ENCODE peak calls at places on chromosomes 7 and 10, in seven cellular contexts. M, O, K, Y, N, J and Q are unnamed samples.

GRCh38 chr10:119030421-119031250 is 1.1 kb downstream of the NANOS1 start:
- DNase-seq in M (peak; percentile 74), O (no peak), K (no peak), Y (no peak), N (peak; percentile 60), J (peak; percentile 38), Q (no peak)

GRCh38 chr7:155371884-155372781 is 74.5 kb downstream of the INSIG1 start:
- DNase-seq in M (peak; percentile 29), O (no peak), K (no peak), Y (peak; percentile 75), N (no peak), J (no peak), Q (no peak)

GRCh38 chr10:109456566-109457361 is 466.5 kb downstream of the XPNPEP1 start:
- DNase-seq in M (no peak), O (no peak), K (no peak), Y (no peak), N (no peak), J (no peak), Q (no peak)

GRCh38 chr7:665751-666453 is 60.6 kb upstream of the DNAAF5 start:
- DNase-seq in M (no peak), O (peak; percentile 59), K (peak; percentile 86), Y (no peak), N (no peak), J (no peak), Q (no peak)

GRCh38 chr7:2952316-2952715 is 91.4 kb downstream of the CARD11 start:
- DNase-seq in M (no peak), O (no peak), K (peak; percentile 56), Y (no peak), N (no peak), J (peak; percentile 20), Q (no peak)

GRCh38 chr7:127907638-127908040 is 123.6 kb downstream of the LRRC4 start:
- DNase-seq in M (no peak), O (no peak), K (no peak), Y (no peak), N (no peak), J (no peak), Q (no peak)

GRCh38 chr7:85237721-85238120 is 50.9 kb upstream of the SEMA3D start:
- DNase-seq in M (no peak), O (no peak), K (no peak), Y (no peak), N (no peak), J (no peak), Q (no peak)

GRCh38 chr10:124460144-124460543 is 1.5 kb upstream of the LHPP start:
- DNase-seq in M (no peak), O (no peak), K (no peak), Y (no peak), N (no peak), J (no peak), Q (no peak)

GRCh38 chr7:47950714-47951113 is 2.4 kb upstream of the PKD1L1 start:
- DNase-seq in M (no peak), O (no peak), K (no peak), Y (no peak), N (peak; percentile 71), J (peak; percentile 42), Q (no peak)

GRCh38 chr7:99616359-99617186 is at the start of gene ZSCAN25:
- DNase-seq in M (peak; percentile 97), O (peak; percentile 83), K (peak; percentile 92), Y (peak; percentile 91), N (peak; percentile 93), J (peak; percentile 94), Q (peak; percentile 79)

GRCh38 chr10:618229-618989 is 71.1 kb downstream of the DIP2C start:
- DNase-seq in M (no peak), O (no peak), K (no peak), Y (no peak), N (no peak), J (no peak), Q (no peak)

GRCh38 chr7:138092486-138093028 is 16.3 kb downstream of the AKR1D1 start:
- DNase-seq in M (no peak), O (no peak), K (no peak), Y (no peak), N (no peak), J (no peak), Q (no peak)

GRCh38 chr7:66535414-66536329 is 93.0 kb upstream of the KCTD7 start:
- DNase-seq in M (no peak), O (peak; percentile 62), K (no peak), Y (no peak), N (no peak), J (no peak), Q (no peak)
- TF ChIP-seq EP300 in M (no peak), O (no peak), K (no peak), Y (no peak), N (no peak), J (no peak), Q (no peak)

GRCh38 chr7:105102557-105103352 is 88.8 kb downstream of the KMT2E start:
- DNase-seq in M (no peak), O (no peak), K (no peak), Y (no peak), N (no peak), J (no peak), Q (no peak)

GRCh38 chr7:105107458-105107857 is 93.5 kb downstream of the KMT2E start:
- DNase-seq in M (no peak), O (no peak), K (no peak), Y (no peak), N (no peak), J (no peak), Q (no peak)

GRCh38 chr7:105101864-105102263 is 87.9 kb downstream of the KMT2E start:
- DNase-seq in M (no peak), O (no peak), K (no peak), Y (no peak), N (no peak), J (no peak), Q (no peak)

GRCh38 chr7:105106473-105106872 is 92.5 kb downstream of the KMT2E start:
- DNase-seq in M (no peak), O (no peak), K (no peak), Y (no peak), N (no peak), J (no peak), Q (no peak)
- TF ChIP-seq EP300 in M (no peak), O (no peak), K (no peak), Y (no peak), N (no peak), J (no peak), Q (no peak)

DNA sequence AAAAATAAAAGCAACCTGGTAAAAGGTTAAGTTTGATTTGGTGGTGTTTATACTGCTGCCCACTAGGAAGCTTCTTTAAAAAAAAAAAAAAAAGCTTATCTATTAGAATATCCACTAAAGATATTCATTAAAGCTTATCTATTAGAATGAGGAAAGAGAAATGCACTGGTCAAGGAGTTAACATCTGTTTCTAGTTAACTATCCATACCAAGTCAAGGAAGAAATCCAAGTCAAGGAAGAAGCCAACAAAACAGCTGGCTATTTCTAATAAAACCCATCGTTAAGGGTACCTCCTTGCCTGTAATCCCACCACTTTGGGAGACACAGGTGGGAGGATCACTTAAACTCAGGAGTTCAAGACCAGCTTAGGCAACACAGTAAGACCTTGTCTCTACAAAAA is 82.6 kb downstream of the JMJD1C start:
- DNase-seq in M (no peak), O (no peak), K (no peak), Y (no peak), N (no peak), J (no peak), Q (no peak)
- TF ChIP-seq EP300 in M (no peak), O (no peak), K (no peak), Y (no peak), N (no peak), J (no peak), Q (no peak)

GRCh38 chr10:73814896-73815718 is 3.7 kb upstream of the NDST2 start:
- DNase-seq in M (peak; percentile 62), O (no peak), K (no peak), Y (no peak), N (no peak), J (no peak), Q (no peak)

GRCh38 chr10:73814276-73814895 is 3.0 kb upstream of the NDST2 start:
- DNase-seq in M (no peak), O (no peak), K (no peak), Y (no peak), N (no peak), J (no peak), Q (no peak)

GRCh38 chr10:73815719-73816030 is 4.3 kb upstream of the NDST2 start:
- DNase-seq in M (no peak), O (no peak), K (no peak), Y (no peak), N (no peak), J (no peak), Q (no peak)

GRCh38 chr10:73812662-73813061 is 1.3 kb upstream of the NDST2 start:
- DNase-seq in M (no peak), O (no peak), K (no peak), Y (no peak), N (no peak), J (no peak), Q (no peak)

DNA sequence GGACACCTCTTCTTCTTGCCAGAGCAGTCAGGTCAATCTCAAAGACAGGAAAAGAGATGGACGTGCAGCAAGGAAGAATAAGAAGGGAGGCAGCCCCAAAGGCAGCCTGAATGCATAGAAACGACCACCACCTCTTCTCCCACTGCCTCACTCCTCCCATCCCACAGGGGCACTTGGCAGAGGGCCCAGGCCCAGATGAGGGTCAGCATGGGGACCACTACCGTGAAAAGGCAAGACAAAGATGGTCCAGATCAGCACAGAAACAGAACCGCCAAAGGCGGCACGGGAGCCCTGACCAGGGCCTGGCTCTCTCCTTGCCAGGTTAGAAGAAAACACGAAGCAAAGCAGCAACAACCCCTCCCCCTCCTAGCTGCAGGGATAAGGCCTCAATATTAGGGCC is 1.9 kb upstream of the NDST2 start:
- DNase-seq in M (no peak), O (no peak), K (no peak), Y (no peak), N (no peak), J (no peak), Q (no peak)
- TF ChIP-seq EP300 in M (no peak), O (no peak), K (no peak), Y (no peak), N (no peak), J (no peak), Q (no peak)

DNA sequence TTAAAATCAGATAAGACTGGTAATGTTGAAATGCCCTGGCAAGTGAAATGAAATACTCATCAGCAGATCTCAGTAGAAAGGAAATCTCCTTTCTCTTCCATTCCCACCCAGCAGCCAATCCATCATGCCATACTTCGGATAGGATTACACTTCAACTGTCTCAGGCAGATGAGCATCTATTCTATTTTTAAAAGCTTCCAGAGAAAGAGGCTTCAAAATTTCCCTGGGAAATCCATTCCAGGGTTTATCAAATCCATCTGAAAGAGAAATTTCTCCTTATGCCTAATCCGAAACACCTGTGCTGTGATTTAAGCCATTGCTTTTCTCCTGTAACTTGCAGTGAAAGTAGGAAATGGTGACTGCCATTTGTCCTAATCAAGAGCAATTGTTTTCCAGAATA is 60.4 kb upstream of the RAPGEF5 start:
- DNase-seq in M (no peak), O (no peak), K (no peak), Y (no peak), N (no peak), J (no peak), Q (no peak)
- TF ChIP-seq EP300 in M (no peak), O (no peak), K (no peak), Y (no peak), N (no peak), J (no peak), Q (no peak)